ENCODE peak calls at places on chromosomes 5 and 9, in five cellular contexts. One of them, this sample, is unnamed.

GRCh38 chr9:121284733-121285451 is 16.9 kb downstream of the GSN start:
- DNase-seq in esophagus squamous epithelium: no peak
- DNase-seq in ovary: no peak
- DNase-seq in prostate gland: no peak
- DNase-seq in GM12878: no peak
- DNase-seq in this sample: peak; percentile 87

GRCh38 chr9:4704129-4704528 is 24.8 kb downstream of the CDC37L1 start:
- DNase-seq in esophagus squamous epithelium: no peak
- DNase-seq in ovary: no peak
- DNase-seq in prostate gland: no peak
- DNase-seq in GM12878: no peak
- DNase-seq in this sample: no peak

GRCh38 chr5:89273289-89273688 is 390.3 kb upstream of the MEF2C start:
- DNase-seq in esophagus squamous epithelium: no peak
- DNase-seq in ovary: no peak
- DNase-seq in prostate gland: no peak
- DNase-seq in GM12878: no peak
- DNase-seq in this sample: no peak

GRCh38 chr9:124353811-124354274 is 61.4 kb downstream of the PSMB7 start:
- DNase-seq in esophagus squamous epithelium: no peak
- DNase-seq in ovary: no peak
- DNase-seq in prostate gland: no peak
- DNase-seq in GM12878: no peak
- DNase-seq in this sample: peak; percentile 61

GRCh38 chr9:124841422-124841821 is 11.8 kb upstream of the WDR38 start:
- DNase-seq in esophagus squamous epithelium: no peak
- DNase-seq in ovary: no peak
- DNase-seq in prostate gland: no peak
- DNase-seq in GM12878: no peak
- DNase-seq in this sample: no peak

GRCh38 chr9:96331236-96331947 is 29.4 kb upstream of the HSD17B3 start:
- DNase-seq in esophagus squamous epithelium: no peak
- DNase-seq in ovary: no peak
- DNase-seq in prostate gland: no peak
- DNase-seq in GM12878: no peak
- DNase-seq in this sample: peak; percentile 52

GRCh38 chr5:60675286-60675685 is 24.7 kb downstream of the DEPDC1B start:
- DNase-seq in esophagus squamous epithelium: no peak
- DNase-seq in ovary: no peak
- DNase-seq in prostate gland: no peak
- DNase-seq in GM12878: no peak
- DNase-seq in this sample: no peak

GRCh38 chr9:127667906-127668305 is 38.9 kb upstream of the CFAP157 start:
- DNase-seq in esophagus squamous epithelium: no peak
- DNase-seq in ovary: no peak
- DNase-seq in prostate gland: no peak
- DNase-seq in GM12878: no peak
- DNase-seq in this sample: no peak

GRCh38 chr5:122498163-122498562 is 186.1 kb downstream of the SNCAIP start:
- DNase-seq in esophagus squamous epithelium: no peak
- DNase-seq in ovary: peak; percentile 35
- DNase-seq in prostate gland: no peak
- DNase-seq in GM12878: no peak
- DNase-seq in this sample: no peak

GRCh38 chr9:101369286-101369685 is 15.5 kb downstream of the BAAT start:
- DNase-seq in esophagus squamous epithelium: no peak
- DNase-seq in ovary: no peak
- DNase-seq in prostate gland: no peak
- DNase-seq in GM12878: no peak
- DNase-seq in this sample: no peak

GRCh38 chr9:130908878-130909356 is 12.3 kb upstream of the QRFP start:
- DNase-seq in esophagus squamous epithelium: no peak
- DNase-seq in ovary: no peak
- DNase-seq in prostate gland: no peak
- DNase-seq in GM12878: no peak
- DNase-seq in this sample: no peak

GRCh38 chr9:14616188-14616982 is 76.8 kb downstream of the ZDHHC21 start:
- DNase-seq in esophagus squamous epithelium: no peak
- DNase-seq in ovary: no peak
- DNase-seq in prostate gland: no peak
- DNase-seq in GM12878: no peak
- DNase-seq in this sample: no peak

GRCh38 chr5:2187156-2187555 is 304.4 kb upstream of the IRX4 start:
- DNase-seq in esophagus squamous epithelium: no peak
- DNase-seq in ovary: no peak
- DNase-seq in prostate gland: no peak
- DNase-seq in GM12878: no peak
- DNase-seq in this sample: peak; percentile 48

GRCh38 chr5:169946743-169947142 is 33.6 kb downstream of the INSYN2B start:
- DNase-seq in esophagus squamous epithelium: no peak
- DNase-seq in ovary: no peak
- DNase-seq in prostate gland: no peak
- DNase-seq in GM12878: no peak
- DNase-seq in this sample: no peak

GRCh38 chr9:135567311-135567710 is 5.8 kb downstream of the PAEP start:
- DNase-seq in esophagus squamous epithelium: no peak
- DNase-seq in ovary: no peak
- DNase-seq in prostate gland: no peak
- DNase-seq in GM12878: no peak
- DNase-seq in this sample: peak; percentile 18

GRCh38 chr9:127192744-127193143 is 70.3 kb upstream of the ANGPTL2 start:
- DNase-seq in esophagus squamous epithelium: no peak
- DNase-seq in ovary: no peak
- DNase-seq in prostate gland: no peak
- DNase-seq in GM12878: no peak
- DNase-seq in this sample: no peak

GRCh38 chr5:20323323-20323722 is 335.3 kb upstream of the CDH18 start:
- DNase-seq in esophagus squamous epithelium: no peak
- DNase-seq in ovary: no peak
- DNase-seq in prostate gland: no peak
- DNase-seq in GM12878: no peak
- DNase-seq in this sample: no peak

GRCh38 chr9:117487555-117488175 is 72.8 kb upstream of the ASTN2 start:
- DNase-seq in esophagus squamous epithelium: no peak
- DNase-seq in ovary: peak; percentile 69
- DNase-seq in prostate gland: peak; percentile 70
- DNase-seq in GM12878: peak; percentile 7
- DNase-seq in this sample: peak; percentile 92

GRCh38 chr5:31008231-31008630 is 185.3 kb upstream of the CDH6 start:
- DNase-seq in esophagus squamous epithelium: no peak
- DNase-seq in ovary: no peak
- DNase-seq in prostate gland: no peak
- DNase-seq in GM12878: no peak
- DNase-seq in this sample: no peak

GRCh38 chr5:172671091-172671490 is 30.0 kb downstream of the NEURL1B start:
- DNase-seq in esophagus squamous epithelium: no peak
- DNase-seq in ovary: no peak
- DNase-seq in prostate gland: no peak
- DNase-seq in GM12878: no peak
- DNase-seq in this sample: no peak

GRCh38 chr9:133059623-133060022 is 2.2 kb upstream of the CEL start:
- DNase-seq in esophagus squamous epithelium: no peak
- DNase-seq in ovary: no peak
- DNase-seq in prostate gland: no peak
- DNase-seq in GM12878: no peak
- DNase-seq in this sample: no peak

GRCh38 chr9:122389195-122389594 is 18.4 kb downstream of the PTGS1 start:
- DNase-seq in esophagus squamous epithelium: no peak
- DNase-seq in ovary: no peak
- DNase-seq in prostate gland: no peak
- DNase-seq in GM12878: no peak
- DNase-seq in this sample: peak; percentile 28

GRCh38 chr9:91500509-91501011 is 76.9 kb upstream of the NFIL3 start:
- DNase-seq in esophagus squamous epithelium: no peak
- DNase-seq in ovary: peak; percentile 67
- DNase-seq in prostate gland: no peak
- DNase-seq in GM12878: no peak
- DNase-seq in this sample: no peak

GRCh38 chr9:20414150-20414549 is 208.1 kb downstream of the MLLT3 start:
- DNase-seq in esophagus squamous epithelium: no peak
- DNase-seq in ovary: no peak
- DNase-seq in prostate gland: no peak
- DNase-seq in GM12878: no peak
- DNase-seq in this sample: no peak

GRCh38 chr9:20417695-20418094 is 204.6 kb downstream of the MLLT3 start:
- DNase-seq in esophagus squamous epithelium: no peak
- DNase-seq in ovary: no peak
- DNase-seq in prostate gland: no peak
- DNase-seq in GM12878: no peak
- DNase-seq in this sample: no peak

GRCh38 chr9:20418485-20418884 is 203.8 kb downstream of the MLLT3 start:
- DNase-seq in esophagus squamous epithelium: no peak
- DNase-seq in ovary: no peak
- DNase-seq in prostate gland: no peak
- DNase-seq in GM12878: no peak
- DNase-seq in this sample: no peak

DNA sequence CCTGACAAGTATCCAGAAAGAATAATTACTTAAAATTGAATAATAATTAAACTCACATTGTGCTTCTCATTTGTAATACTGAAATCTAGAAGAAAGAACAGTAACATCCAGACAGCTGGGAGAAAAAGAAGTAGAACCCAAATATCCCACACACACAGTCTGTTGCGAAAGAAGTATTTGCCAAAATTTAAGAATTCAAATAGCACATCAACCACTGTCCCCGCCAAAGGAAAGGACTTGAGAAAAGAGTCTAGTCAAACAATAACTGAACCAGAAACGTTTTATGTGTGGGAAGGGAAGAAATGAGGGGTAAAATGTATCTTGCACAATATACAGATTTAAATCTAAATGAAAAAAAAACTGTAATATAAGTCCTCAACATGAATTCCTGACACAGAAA is 202.7 kb downstream of the MLLT3 start:
- DNase-seq in esophagus squamous epithelium: no peak
- DNase-seq in ovary: no peak
- DNase-seq in prostate gland: no peak
- DNase-seq in GM12878: no peak
- DNase-seq in this sample: no peak
- TF ChIP-seq CTCF in esophagus squamous epithelium: no peak
- TF ChIP-seq CTCF in ovary: no peak
- TF ChIP-seq CTCF in prostate gland: no peak
- TF ChIP-seq CTCF in GM12878: no peak
- TF ChIP-seq CTCF in this sample: no peak

DNA sequence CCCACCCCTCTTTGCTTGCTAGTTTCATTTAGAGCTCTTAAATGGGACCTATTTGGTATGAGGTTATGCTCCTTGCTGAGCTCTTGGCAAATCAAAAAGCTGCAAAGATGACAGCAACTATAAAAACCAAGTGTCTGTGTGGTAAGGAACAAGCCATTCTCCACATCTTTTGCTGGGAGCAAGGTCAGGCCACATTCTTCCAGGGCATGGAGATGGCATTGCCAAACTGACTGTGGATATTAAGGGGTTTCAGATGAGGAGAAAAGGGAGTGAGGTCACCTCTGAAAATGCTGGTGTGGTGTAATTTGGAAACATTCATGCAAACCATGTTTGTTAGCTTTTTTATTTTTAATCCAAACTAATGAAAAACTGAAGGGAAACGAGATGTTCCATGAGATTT is 218.8 kb upstream of the IL12B start:
- DNase-seq in esophagus squamous epithelium: no peak
- DNase-seq in ovary: no peak
- DNase-seq in prostate gland: no peak
- DNase-seq in GM12878: no peak
- DNase-seq in this sample: no peak
- TF ChIP-seq POLR2A in esophagus squamous epithelium: no peak
- TF ChIP-seq POLR2A in ovary: no peak
- TF ChIP-seq POLR2A in prostate gland: no peak
- TF ChIP-seq POLR2A in GM12878: no peak
- TF ChIP-seq POLR2A in this sample: no peak

GRCh38 chr5:80656425-80656824 is 1.6 kb upstream of the DHFR start:
- DNase-seq in esophagus squamous epithelium: no peak
- DNase-seq in ovary: no peak
- DNase-seq in prostate gland: no peak
- DNase-seq in GM12878: no peak
- DNase-seq in this sample: no peak
- TF ChIP-seq CTCF in esophagus squamous epithelium: no peak
- TF ChIP-seq CTCF in ovary: no peak
- TF ChIP-seq CTCF in prostate gland: no peak
- TF ChIP-seq CTCF in GM12878: peak; percentile 56
- TF ChIP-seq CTCF in this sample: no peak

GRCh38 chr5:138464018-138464387 is 1.3 kb upstream of the EGR1 start:
- DNase-seq in esophagus squamous epithelium: peak; percentile 59
- DNase-seq in ovary: peak; percentile 98
- DNase-seq in prostate gland: peak; percentile 94
- DNase-seq in GM12878: peak; percentile 76
- DNase-seq in this sample: peak; percentile 99
- TF ChIP-seq POLR2A in esophagus squamous epithelium: peak; percentile 75
- TF ChIP-seq POLR2A in ovary: peak; percentile 82
- TF ChIP-seq POLR2A in prostate gland: peak; percentile 72
- TF ChIP-seq POLR2A in GM12878: peak; percentile 80
- TF ChIP-seq POLR2A in this sample: no peak

GRCh38 chr5:59198365-59198764 is 615.5 kb downstream of the RAB3C start:
- DNase-seq in esophagus squamous epithelium: no peak
- DNase-seq in ovary: no peak
- DNase-seq in prostate gland: no peak
- DNase-seq in GM12878: no peak
- DNase-seq in this sample: no peak
- TF ChIP-seq CTCF in esophagus squamous epithelium: no peak
- TF ChIP-seq CTCF in ovary: no peak
- TF ChIP-seq CTCF in prostate gland: no peak
- TF ChIP-seq CTCF in GM12878: no peak
- TF ChIP-seq CTCF in this sample: no peak

GRCh38 chr9:35696520-35697215 is 6.9 kb upstream of the TPM2 start:
- DNase-seq in esophagus squamous epithelium: no peak
- DNase-seq in ovary: peak; percentile 62
- DNase-seq in prostate gland: peak; percentile 39
- DNase-seq in GM12878: no peak
- DNase-seq in this sample: no peak
- TF ChIP-seq POLR2A in esophagus squamous epithelium: no peak
- TF ChIP-seq POLR2A in ovary: no peak
- TF ChIP-seq POLR2A in prostate gland: no peak
- TF ChIP-seq POLR2A in GM12878: no peak
- TF ChIP-seq POLR2A in this sample: no peak